ENCODE peak calls at places on chromosomes 12 and 14, in four cellular contexts. Z is K562, B is A549, N is HepG2. Q is an unnamed sample.

GRCh38 chr14:93720981-93721483 is 67.3 kb downstream of the PRIMA1 start:
- DNase-seq in Z (no peak), B (no peak), N (no peak), Q (no peak)

GRCh38 chr12:119620490-119620889 is 26.9 kb downstream of the TMEM233 start:
- DNase-seq in B (no peak), N (no peak), Z (no peak), Q (no peak)

GRCh38 chr14:89425931-89426330 is 8.9 kb upstream of the FOXN3 start:
- DNase-seq in Z (no peak), B (no peak), N (peak; percentile 41), Q (no peak)

GRCh38 chr12:53064613-53065415 is 14.4 kb downstream of the SPRYD3 start:
- DNase-seq in Z (no peak), B (no peak), N (no peak), Q (peak; percentile 4)

GRCh38 chr12:5733136-5733755 is 211.8 kb downstream of the ANO2 start:
- DNase-seq in B (no peak), N (no peak), Z (no peak), Q (no peak)

GRCh38 chr12:38904932-38905479 is 385 bp downstream of the CPNE8 start:
- DNase-seq in B (peak; percentile 79), N (peak; percentile 52), Z (peak; percentile 78), Q (peak; percentile 65)

GRCh38 chr12:93032748-93033147 is 103.7 kb upstream of the EEA1 start:
- DNase-seq in Z (no peak), N (no peak), B (no peak), Q (no peak)

GRCh38 chr12:7497661-7498060 is 5.9 kb downstream of the CD163 start:
- DNase-seq in N (no peak), B (no peak), Z (no peak), Q (no peak)

GRCh38 chr12:72453079-72453478 is 180.9 kb downstream of the TRHDE start:
- DNase-seq in Z (no peak), B (no peak), N (no peak), Q (no peak)

GRCh38 chr12:13234045-13234641 is 37.6 kb downstream of the EMP1 start:
- DNase-seq in Z (peak; percentile 34), N (peak; percentile 34), B (peak; percentile 73), Q (peak; percentile 55)

GRCh38 chr14:71148627-71149026 is 241.4 kb downstream of the PCNX1 start:
- DNase-seq in B (no peak), N (no peak), Z (no peak), Q (no peak)

GRCh38 chr12:113896194-113896593 is 69.9 kb downstream of the RBM19 start:
- DNase-seq in Z (no peak), B (no peak), N (no peak), Q (peak; percentile 79)

GRCh38 chr12:18224745-18225144 is 36.6 kb upstream of the PIK3C2G start:
- DNase-seq in N (peak; percentile 21), B (peak; percentile 7), Z (no peak), Q (no peak)

GRCh38 chr12:14211829-14212455 is 153.5 kb upstream of the ATF7IP start:
- DNase-seq in N (no peak), B (no peak), Z (no peak), Q (no peak)

GRCh38 chr14:101010293-101010692 is 106.8 kb upstream of the RTL1 start:
- DNase-seq in B (no peak), Z (no peak), N (no peak), Q (peak; percentile 3)

GRCh38 chr12:45234134-45234865 is 18.4 kb downstream of the ANO6 start:
- DNase-seq in B (peak; percentile 84), N (peak; percentile 92), Z (peak; percentile 75), Q (no peak)

GRCh38 chr12:47988073-47989022 is 15.9 kb downstream of the COL2A1 start:
- DNase-seq in B (no peak), Z (no peak), N (no peak), Q (peak; percentile 54)

GRCh38 chr14:85688024-85688423 is 158.1 kb downstream of the FLRT2 start:
- DNase-seq in N (no peak), B (no peak), Z (no peak), Q (no peak)

GRCh38 chr14:85233756-85234545 is 296.0 kb upstream of the FLRT2 start:
- DNase-seq in B (peak; percentile 46), N (no peak), Z (no peak), Q (no peak)

GRCh38 chr12:3530548-3530947 is 39.5 kb downstream of the PRMT8 start:
- DNase-seq in Z (no peak), B (no peak), N (no peak), Q (no peak)

GRCh38 chr14:95872777-95873176 is 3.9 kb upstream of the TUNAR start:
- DNase-seq in B (no peak), N (no peak), Z (no peak), Q (no peak)

GRCh38 chr12:22283006-22283506 is 51.5 kb downstream of the ST8SIA1 start:
- DNase-seq in B (no peak), Z (no peak), N (no peak), Q (no peak)

GRCh38 chr14:24365600-24366374 is 2.2 kb upstream of the NFATC4 start:
- DNase-seq in B (peak; percentile 33), Z (no peak), N (peak; percentile 93), Q (peak; percentile 90)

GRCh38 chr12:98635657-98636323 is 8.8 kb downstream of the IKBIP start:
- DNase-seq in Z (no peak), N (peak; percentile 20), B (peak; percentile 20), Q (no peak)

GRCh38 chr14:55120466-55121144 is 8.4 kb upstream of the LGALS3 start:
- DNase-seq in N (no peak), B (no peak), Z (no peak), Q (no peak)

GRCh38 chr14:71497645-71498086 is 434.6 kb upstream of the RGS6 start:
- DNase-seq in B (no peak), Z (no peak), N (no peak), Q (no peak)

GRCh38 chr12:53098982-53099651 is 1.6 kb downstream of the IGFBP6 start:
- DNase-seq in N (peak; percentile 91), B (peak; percentile 98), Z (peak; percentile 94), Q (peak; percentile 92)

GRCh38 chr12:48219635-48220034 is 16.5 kb upstream of the OR10AD1 start:
- DNase-seq in B (no peak), N (no peak), Z (no peak), Q (no peak)

GRCh38 chr12:10033783-10034381 is 3.4 kb downstream of the CLEC9A start:
- DNase-seq in N (no peak), B (no peak), Z (no peak), Q (no peak)
- TF ChIP-seq HMGXB4 in N (no peak), B (no peak), Z (no peak), Q (no peak)

DNA sequence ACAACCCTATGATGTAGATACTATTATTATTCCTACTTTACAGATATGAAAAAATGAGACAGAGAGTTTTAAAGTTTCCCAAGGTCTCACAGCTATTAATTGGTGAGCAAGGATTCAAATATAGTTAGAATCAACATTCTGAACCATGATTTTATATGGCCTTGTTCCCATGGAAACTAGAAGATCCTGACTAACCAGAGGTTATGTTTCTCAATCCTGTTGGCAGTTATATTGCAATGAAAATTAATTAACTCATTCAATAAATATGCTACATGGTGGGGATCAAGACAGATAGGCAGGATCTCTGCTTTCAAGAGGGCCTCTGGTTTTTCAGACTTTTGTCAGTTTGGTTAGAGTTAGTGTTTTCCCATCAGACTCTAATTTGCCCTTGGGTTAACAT is 9.3 kb upstream of the FUT8 start:
- DNase-seq in N (no peak), Z (no peak), B (no peak), Q (no peak)
- TF ChIP-seq HMGXB4 in N (no peak), Z (no peak), B (no peak), Q (no peak)

DNA sequence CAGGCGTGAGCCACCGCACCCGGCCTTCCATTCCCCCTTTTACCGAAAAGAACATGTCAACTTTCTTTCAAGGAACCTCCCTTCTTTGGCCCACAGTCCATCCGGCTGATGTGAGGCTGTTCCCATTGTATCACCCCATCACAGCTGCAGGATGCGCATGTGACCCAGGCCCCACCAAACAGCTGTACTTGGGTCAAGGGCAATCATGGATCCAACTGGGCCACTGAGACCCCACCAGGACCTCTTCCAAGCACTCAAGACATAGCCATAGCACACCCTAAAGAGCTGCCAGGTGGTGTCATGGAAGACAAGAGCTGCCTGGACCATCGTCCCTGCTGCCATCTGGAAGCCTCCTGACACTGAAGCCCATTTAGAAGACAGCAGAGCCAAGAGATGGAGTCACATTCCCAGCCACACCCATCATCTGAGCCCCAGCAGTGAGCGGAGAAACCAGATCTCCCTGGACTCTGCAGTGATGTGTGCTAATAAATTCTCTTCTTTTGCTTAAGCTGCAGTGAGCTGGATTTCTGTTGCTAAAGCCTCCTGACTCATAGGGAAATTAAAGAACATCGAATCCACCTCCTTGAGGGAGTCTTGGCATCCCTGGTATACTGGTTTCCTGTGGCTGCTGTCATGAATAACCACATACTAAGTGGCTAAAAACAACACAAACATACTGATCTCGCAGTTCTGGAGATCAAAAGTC is 105.6 kb downstream of the KSR2 start:
- DNase-seq in B (no peak), Z (no peak), N (no peak), Q (no peak)
- TF ChIP-seq HMGXB4 in B (no peak), Z (no peak), N (no peak), Q (no peak)

GRCh38 chr14:32896979-32897723 is 41.5 kb upstream of the NPAS3 start:
- DNase-seq in Z (no peak), N (peak; percentile 25), B (no peak), Q (no peak)
- TF ChIP-seq HMGXB4 in Z (no peak), N (no peak), B (no peak), Q (no peak)

DNA sequence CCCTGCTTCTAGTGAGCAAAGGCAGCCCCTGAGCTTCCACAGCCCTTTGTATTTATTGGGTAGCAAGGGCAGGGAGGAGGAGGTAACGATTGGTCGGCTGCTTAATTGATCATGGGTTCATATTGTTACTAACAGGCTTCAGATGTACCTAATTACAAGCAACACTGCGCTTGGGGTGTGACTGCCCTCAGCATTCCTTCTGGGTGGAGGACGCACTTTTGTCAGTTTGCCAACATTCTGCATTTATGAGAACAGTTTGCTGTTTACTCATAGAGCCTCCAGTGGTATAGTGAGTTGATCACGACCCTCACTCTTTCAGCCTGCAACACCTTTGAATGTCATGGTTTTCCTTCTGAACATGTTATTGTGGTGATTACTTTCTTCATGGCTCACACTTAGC is 9.6 kb downstream of the TSHR start:
- DNase-seq in N (no peak), Z (no peak), B (no peak), Q (no peak)
- TF ChIP-seq HMGXB4 in N (no peak), Z (no peak), B (no peak), Q (no peak)

DNA sequence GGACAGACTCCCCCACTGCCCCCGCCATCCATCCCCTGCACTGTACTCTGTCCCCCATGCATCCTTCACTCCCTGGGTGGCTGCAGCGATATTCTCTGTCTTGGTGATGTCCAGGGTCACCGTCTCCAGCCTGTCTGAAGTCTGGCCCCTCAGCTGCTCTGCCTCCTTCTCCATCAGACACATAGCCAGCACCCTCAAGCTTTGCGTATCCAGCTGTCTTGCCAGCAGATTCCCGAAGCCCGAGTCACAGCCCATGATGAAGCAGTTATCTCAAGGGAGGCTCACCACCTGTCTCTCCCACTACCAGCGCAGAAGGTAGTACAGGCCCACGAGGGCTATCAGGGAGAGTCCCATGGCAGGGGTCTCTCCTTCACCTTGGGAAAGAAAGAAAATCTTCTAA is 77.8 kb downstream of the HSD17B6 start:
- DNase-seq in N (no peak), B (no peak), Z (no peak), Q (no peak)
- TF ChIP-seq HMGXB4 in N (no peak), B (no peak), Z (no peak), Q (no peak)